ENCODE peak calls at places on chromosomes 2 and 18, in five cellular contexts. W, I, K, Z and L are unnamed samples.
A peak's percentile ranks its signal among the peaks of the same experiment; 100 is the strongest.

GRCh38 chr2:8877332-8877731 is 39.9 kb upstream of the KIDINS220 start:
- DNase-seq in W (no peak), I (no peak), K (no peak), Z (no peak), L (no peak)

GRCh38 chr2:46446871-46447568 is 32.3 kb upstream of the TMEM247 start:
- DNase-seq in W (no peak), Z (no peak), K (no peak), I (no peak), L (no peak)

GRCh38 chr2:45897836-45898235 is 246.4 kb downstream of the PRKCE start:
- DNase-seq in W (no peak), Z (no peak), K (no peak), I (no peak), L (no peak)

GRCh38 chr2:120305296-120305695 is 40.6 kb upstream of the INHBB start:
- DNase-seq in W (no peak), Z (peak; percentile 41), I (peak; percentile 5), K (no peak), L (no peak)

GRCh38 chr2:47486858-47487497 is 84.0 kb downstream of the MSH2 start:
- DNase-seq in I (no peak), W (peak; percentile 47), Z (no peak), K (no peak), L (no peak)

GRCh38 chr2:186309901-186310300 is 176.2 kb upstream of the ZC3H15 start:
- DNase-seq in W (no peak), I (no peak), Z (no peak), K (no peak), L (no peak)

GRCh38 chr18:2981212-2981728 is 31.7 kb downstream of the LPIN2 start:
- DNase-seq in Z (no peak), I (no peak), W (no peak), K (no peak), L (no peak)

GRCh38 chr18:4797286-4797685 is 342.2 kb upstream of the DLGAP1 start:
- DNase-seq in Z (no peak), K (no peak), I (no peak), W (no peak), L (no peak)

GRCh38 chr2:57076856-57077255 is 893.1 kb downstream of the CCDC85A start:
- DNase-seq in Z (no peak), I (no peak), W (no peak), K (no peak), L (no peak)

GRCh38 chr18:9101730-9102390 is 639 bp upstream of the NDUFV2 start:
- DNase-seq in W (no peak), I (no peak), K (no peak), Z (no peak), L (no peak)

GRCh38 chr2:172672114-172672513 is 63.5 kb upstream of the RAPGEF4 start:
- DNase-seq in W (no peak), K (no peak), I (no peak), Z (no peak), L (no peak)

GRCh38 chr2:24730481-24730880 is 62.7 kb downstream of the PTRHD1 start:
- DNase-seq in I (no peak), K (no peak), Z (no peak), W (no peak), L (no peak)

GRCh38 chr2:129681788-129682187 is 297.7 kb upstream of the RAB6C start:
- DNase-seq in K (no peak), Z (no peak), W (no peak), I (no peak), L (no peak)

GRCh38 chr18:9231852-9232476 is 95.4 kb downstream of the ANKRD12 start:
- DNase-seq in W (no peak), I (no peak), Z (no peak), K (no peak), L (no peak)

GRCh38 chr18:51135795-51136194 is 61.7 kb downstream of the MEX3C start:
- DNase-seq in Z (peak; percentile 75), I (no peak), K (no peak), W (no peak), L (no peak)

GRCh38 chr2:86785456-86785855 is 5.3 kb downstream of the CD8A start:
- DNase-seq in K (no peak), I (no peak), W (no peak), Z (no peak), L (no peak)

GRCh38 chr18:46013484-46014189 is 46.5 kb upstream of the EPG5 start:
- DNase-seq in Z (no peak), I (no peak), K (no peak), W (no peak), L (no peak)

GRCh38 chr18:59272971-59273935 is at the start of gene RAX:
- DNase-seq in K (no peak), W (peak; percentile 20), I (no peak), Z (peak; percentile 95), L (peak; percentile 73)

GRCh38 chr2:241841181-241842066 is 17.3 kb downstream of the PDCD1 start:
- DNase-seq in W (no peak), K (peak; percentile 58), Z (no peak), I (no peak), L (peak; percentile 65)

DNA sequence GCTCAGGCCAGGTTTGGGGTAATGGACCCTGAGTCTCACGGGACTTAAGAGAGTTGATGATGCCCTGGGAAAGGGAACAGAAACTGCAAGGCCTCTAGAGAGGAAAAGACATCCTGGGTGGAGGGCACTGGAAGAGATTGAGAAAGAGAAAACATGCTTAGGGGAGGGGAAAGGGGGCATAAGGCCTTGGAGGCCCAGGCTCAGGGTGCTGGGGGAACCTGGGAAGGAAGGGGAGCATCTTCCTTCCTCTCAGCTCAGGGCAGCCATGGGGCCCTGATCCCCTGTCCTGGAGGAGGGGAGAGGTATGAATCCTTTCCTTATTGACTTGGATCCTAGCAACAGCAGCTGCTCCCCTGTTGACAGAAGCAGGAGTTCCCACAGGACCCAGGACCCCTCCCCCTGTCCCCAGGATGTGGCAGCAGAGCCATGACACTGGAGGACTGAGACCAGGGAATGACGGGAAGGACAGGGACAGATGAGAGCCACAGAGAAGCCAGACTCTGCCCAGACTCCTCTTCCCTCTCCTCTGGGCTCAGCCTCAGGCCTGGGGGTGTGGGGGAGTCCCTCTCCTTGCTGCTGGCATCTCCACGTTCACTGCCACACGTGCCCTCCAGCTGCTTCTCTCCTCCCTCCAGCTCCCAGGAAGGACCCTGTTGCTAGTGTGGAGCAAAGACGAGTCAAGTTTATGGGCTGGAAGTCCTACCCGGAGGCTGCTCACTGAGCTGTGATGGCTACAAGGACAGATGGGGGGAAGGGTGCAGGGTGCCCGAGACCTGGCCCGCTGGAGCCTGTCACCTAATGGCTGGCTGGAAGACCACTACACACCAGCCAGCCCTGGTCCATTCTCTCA is 834 bp downstream of the GPBAR1 start:
- DNase-seq in I (no peak), W (no peak), Z (peak; percentile 34), K (peak; percentile 68), L (peak; percentile 59)
- TF ChIP-seq POLR2AphosphoS5 in I (no peak), W (no peak), Z (no peak), K (no peak), L (no peak)

DNA sequence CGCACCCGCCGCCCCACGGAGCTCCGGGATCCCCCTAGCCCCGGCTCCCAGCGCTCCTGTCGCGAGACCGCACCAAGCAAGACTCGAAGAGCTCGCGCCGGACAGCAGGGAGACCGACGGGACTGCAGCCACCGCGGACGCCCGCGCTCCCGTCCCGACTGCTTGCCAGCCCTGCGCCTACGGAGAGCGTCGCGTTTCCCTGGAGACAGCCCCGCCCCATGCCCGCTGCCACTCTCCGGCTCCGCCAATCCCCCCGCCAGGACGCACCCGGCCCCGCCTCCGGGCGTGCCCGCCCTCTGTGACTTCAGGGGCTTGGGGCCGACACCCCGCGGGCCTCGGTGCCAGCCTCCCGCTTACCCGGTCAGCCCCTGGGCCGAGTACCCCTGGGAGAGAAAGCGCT is at the start of gene ANKMY1:
- DNase-seq in Z (peak; percentile 95), W (peak; percentile 66), I (peak; percentile 70), K (peak; percentile 73), L (peak; percentile 81)
- TF ChIP-seq POLR2AphosphoS5 in Z (peak; percentile 46), W (no peak), I (no peak), K (no peak), L (no peak)

DNA sequence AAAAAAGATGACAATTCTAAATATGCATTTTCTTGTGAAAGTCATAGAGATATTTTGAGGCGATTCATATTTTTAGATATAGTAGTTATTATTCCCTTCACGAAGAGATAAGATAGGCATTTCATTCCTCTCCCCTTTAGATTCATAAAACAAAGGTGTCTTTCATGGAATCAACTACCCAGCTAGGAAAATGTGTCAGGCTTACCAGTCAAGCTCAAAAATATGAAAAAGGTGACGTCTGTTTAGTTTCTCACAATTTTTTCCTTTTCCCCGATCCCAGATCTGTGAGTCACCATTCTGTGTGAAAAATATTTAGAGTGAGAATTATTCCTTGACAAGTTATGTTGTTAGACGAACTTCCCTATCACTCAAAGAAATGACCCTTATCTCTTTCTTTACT is 95.4 kb upstream of the FN1 start:
- DNase-seq in W (no peak), I (no peak), K (no peak), Z (no peak), L (no peak)
- TF ChIP-seq POLR2AphosphoS5 in W (no peak), I (no peak), K (no peak), Z (no peak), L (no peak)

GRCh38 chr2:149020432-149020851 is 18.1 kb upstream of the LYPD6B start:
- DNase-seq in Z (no peak), I (peak; percentile 61), W (no peak), K (no peak), L (no peak)
- TF ChIP-seq POLR2AphosphoS5 in Z (no peak), I (peak; percentile 22), W (no peak), K (no peak), L (no peak)

GRCh38 chr2:216888907-216889622 is 29.2 kb upstream of the TNP1 start:
- DNase-seq in Z (peak; percentile 18), I (no peak), W (no peak), K (peak; percentile 87), L (no peak)
- TF ChIP-seq POLR2AphosphoS5 in Z (no peak), I (peak; percentile 11), W (no peak), K (peak; percentile 88), L (no peak)

DNA sequence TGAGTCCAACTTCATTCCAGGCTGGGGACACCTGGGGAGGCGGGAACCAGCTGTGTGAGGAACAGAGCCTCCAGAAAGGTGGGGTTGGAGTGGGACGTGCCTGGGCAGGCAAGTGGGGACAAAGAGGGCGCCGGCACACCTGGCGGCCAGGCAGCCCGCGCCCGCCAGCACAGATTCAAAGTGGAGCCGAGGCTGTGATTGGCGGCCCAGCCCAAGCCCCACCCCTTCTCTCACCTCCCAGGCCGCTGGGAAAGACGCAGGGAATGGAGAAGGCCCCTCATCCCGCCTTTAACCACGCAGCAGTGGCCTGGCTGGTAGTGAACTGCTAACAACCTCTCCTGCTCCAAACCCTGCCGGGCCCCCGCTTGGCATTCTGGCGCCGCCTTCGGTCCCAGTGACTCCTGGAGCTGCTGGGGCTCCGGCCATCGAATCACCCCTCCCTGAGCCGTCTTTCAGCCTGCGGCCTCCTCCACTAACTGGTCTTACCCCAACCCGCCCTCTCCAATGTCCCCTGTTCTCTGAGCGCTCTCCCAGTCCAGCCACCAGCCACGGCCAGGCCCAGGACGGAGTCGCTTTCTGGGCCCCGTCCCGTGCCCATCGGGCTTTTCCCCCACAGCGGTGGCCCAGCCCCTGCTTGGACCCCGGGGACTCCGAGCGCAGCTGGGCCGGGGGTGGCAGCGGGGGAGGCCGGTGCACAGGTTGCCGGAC is 27.9 kb upstream of the PTMA start:
- DNase-seq in K (no peak), W (no peak), I (peak; percentile 67), Z (peak; percentile 91), L (no peak)
- TF ChIP-seq POLR2AphosphoS5 in K (no peak), W (no peak), I (no peak), Z (peak; percentile 90), L (no peak)